ENCODE peak calls at places on chromosomes 12 and 14, in seven cellular contexts. One of them, this sample, is unnamed.

GRCh38 chr12:5511644-5512584 is 80.0 kb downstream of the NTF3 start:
- DNase-seq in heart left ventricle: no peak
- DNase-seq in GOT3: no peak
- DNase-seq in GM04504: no peak
- DNase-seq in endothelial cell of umbilical vein: peak
- DNase-seq in B cell: peak
- DNase-seq in Caki2: no peak
- DNase-seq in this sample: no peak

GRCh38 chr12:124040286-124040685 is 67.3 kb downstream of the ZNF664 start:
- DNase-seq in GM04504: no peak
- DNase-seq in endothelial cell of umbilical vein: peak
- DNase-seq in B cell: no peak
- DNase-seq in heart left ventricle: no peak
- DNase-seq in Caki2: no peak
- DNase-seq in GOT3: no peak
- DNase-seq in this sample: no peak

GRCh38 chr12:127898616-127899015 is 368.4 kb upstream of the TMEM132C start:
- DNase-seq in heart left ventricle: no peak
- DNase-seq in B cell: no peak
- DNase-seq in endothelial cell of umbilical vein: no peak
- DNase-seq in GM04504: no peak
- DNase-seq in Caki2: no peak
- DNase-seq in GOT3: no peak
- DNase-seq in this sample: no peak

GRCh38 chr12:119090865-119091264 is 87.9 kb upstream of the HSPB8 start:
- DNase-seq in GM04504: no peak
- DNase-seq in GOT3: no peak
- DNase-seq in B cell: no peak
- DNase-seq in heart left ventricle: no peak
- DNase-seq in endothelial cell of umbilical vein: no peak
- DNase-seq in Caki2: no peak
- DNase-seq in this sample: no peak

GRCh38 chr12:25689996-25690501 is 137.0 kb upstream of the LMNTD1 start:
- DNase-seq in B cell: no peak
- DNase-seq in Caki2: no peak
- DNase-seq in GM04504: no peak
- DNase-seq in endothelial cell of umbilical vein: peak
- DNase-seq in heart left ventricle: peak
- DNase-seq in GOT3: no peak
- DNase-seq in this sample: no peak

GRCh38 chr12:108375986-108376663 is 37.0 kb upstream of the CMKLR1 start:
- DNase-seq in GM04504: no peak
- DNase-seq in heart left ventricle: no peak
- DNase-seq in B cell: no peak
- DNase-seq in GOT3: no peak
- DNase-seq in endothelial cell of umbilical vein: no peak
- DNase-seq in Caki2: no peak
- DNase-seq in this sample: no peak

GRCh38 chr12:112122823-112123690 is 2.3 kb upstream of the TRAFD1 start:
- DNase-seq in endothelial cell of umbilical vein: no peak
- DNase-seq in B cell: no peak
- DNase-seq in Caki2: peak
- DNase-seq in GM04504: no peak
- DNase-seq in heart left ventricle: no peak
- DNase-seq in GOT3: no peak
- DNase-seq in this sample: no peak

GRCh38 chr12:131620946-131621681 is 89.8 kb upstream of the SFSWAP start:
- DNase-seq in Caki2: no peak
- DNase-seq in endothelial cell of umbilical vein: no peak
- DNase-seq in GM04504: no peak
- DNase-seq in GOT3: no peak
- DNase-seq in heart left ventricle: peak
- DNase-seq in B cell: no peak
- DNase-seq in this sample: no peak

GRCh38 chr12:2291947-2292346 is 239.2 kb downstream of the CACNA1C start:
- DNase-seq in heart left ventricle: peak
- DNase-seq in GM04504: no peak
- DNase-seq in B cell: no peak
- DNase-seq in endothelial cell of umbilical vein: no peak
- DNase-seq in GOT3: no peak
- DNase-seq in Caki2: no peak
- DNase-seq in this sample: no peak

GRCh38 chr12:50600364-50600763 is 95.6 kb downstream of the DIP2B start:
- DNase-seq in Caki2: no peak
- DNase-seq in GM04504: no peak
- DNase-seq in endothelial cell of umbilical vein: no peak
- DNase-seq in GOT3: no peak
- DNase-seq in B cell: no peak
- DNase-seq in heart left ventricle: no peak
- DNase-seq in this sample: no peak

GRCh38 chr12:6020930-6021329 is 75.9 kb upstream of the ANO2 start:
- DNase-seq in GOT3: no peak
- DNase-seq in GM04504: no peak
- DNase-seq in heart left ventricle: no peak
- DNase-seq in endothelial cell of umbilical vein: peak
- DNase-seq in Caki2: no peak
- DNase-seq in B cell: no peak
- DNase-seq in this sample: no peak

GRCh38 chr14:50475460-50475859 is 56.9 kb downstream of the MAP4K5 start:
- DNase-seq in Caki2: no peak
- DNase-seq in endothelial cell of umbilical vein: no peak
- DNase-seq in GOT3: no peak
- DNase-seq in B cell: no peak
- DNase-seq in heart left ventricle: no peak
- DNase-seq in GM04504: no peak
- DNase-seq in this sample: no peak

GRCh38 chr12:56119361-56119796 is 1.3 kb downstream of the ZC3H10 start:
- DNase-seq in GOT3: no peak
- DNase-seq in Caki2: peak
- DNase-seq in B cell: peak
- DNase-seq in endothelial cell of umbilical vein: peak
- DNase-seq in GM04504: peak
- DNase-seq in heart left ventricle: peak
- DNase-seq in this sample: peak

GRCh38 chr14:91968280-91968679 is 20.8 kb upstream of the FBLN5 start:
- DNase-seq in B cell: peak
- DNase-seq in GOT3: no peak
- DNase-seq in GM04504: no peak
- DNase-seq in heart left ventricle: no peak
- DNase-seq in endothelial cell of umbilical vein: no peak
- DNase-seq in Caki2: no peak
- DNase-seq in this sample: no peak

GRCh38 chr12:108430245-108430644 is 84.8 kb upstream of the FICD start:
- DNase-seq in GOT3: no peak
- DNase-seq in GM04504: no peak
- DNase-seq in endothelial cell of umbilical vein: no peak
- DNase-seq in heart left ventricle: peak
- DNase-seq in Caki2: peak
- DNase-seq in B cell: no peak
- DNase-seq in this sample: no peak

GRCh38 chr12:107654866-107655265 is 30.7 kb upstream of the PWP1 start:
- DNase-seq in GOT3: no peak
- DNase-seq in endothelial cell of umbilical vein: no peak
- DNase-seq in Caki2: no peak
- DNase-seq in B cell: no peak
- DNase-seq in GM04504: no peak
- DNase-seq in heart left ventricle: no peak
- DNase-seq in this sample: no peak

GRCh38 chr12:62928632-62929031 is 6.3 kb downstream of the PPM1H start:
- DNase-seq in GM04504: no peak
- DNase-seq in endothelial cell of umbilical vein: no peak
- DNase-seq in Caki2: no peak
- DNase-seq in heart left ventricle: no peak
- DNase-seq in B cell: no peak
- DNase-seq in GOT3: no peak
- DNase-seq in this sample: no peak

GRCh38 chr12:68932701-68933563 is at the start of gene CPM:
- DNase-seq in B cell: peak
- DNase-seq in Caki2: peak
- DNase-seq in GOT3: peak
- DNase-seq in endothelial cell of umbilical vein: peak
- DNase-seq in GM04504: no peak
- DNase-seq in heart left ventricle: peak
- DNase-seq in this sample: no peak

GRCh38 chr12:2076196-2076570 is 23.4 kb downstream of the CACNA1C start:
- DNase-seq in GM04504: no peak
- DNase-seq in endothelial cell of umbilical vein: no peak
- DNase-seq in Caki2: no peak
- DNase-seq in B cell: no peak
- DNase-seq in heart left ventricle: no peak
- DNase-seq in GOT3: no peak
- DNase-seq in this sample: no peak

GRCh38 chr12:82242729-82243128 is 115.5 kb downstream of the CCDC59 start:
- DNase-seq in GOT3: no peak
- DNase-seq in GM04504: no peak
- DNase-seq in B cell: no peak
- DNase-seq in endothelial cell of umbilical vein: no peak
- DNase-seq in heart left ventricle: no peak
- DNase-seq in Caki2: no peak
- DNase-seq in this sample: no peak

GRCh38 chr14:70649803-70650202 is 8.1 kb downstream of the TTC9 start:
- DNase-seq in GOT3: no peak
- DNase-seq in endothelial cell of umbilical vein: no peak
- DNase-seq in B cell: no peak
- DNase-seq in heart left ventricle: no peak
- DNase-seq in GM04504: no peak
- DNase-seq in Caki2: no peak
- DNase-seq in this sample: no peak